ENCODE peak calls at places on chromosome 13, in seven cellular contexts. I is fibroblast of mammary gland, L is cardiac muscle cell, J is foreskin keratinocyte, Z is fibroblast of pulmonary artery, F is HFF-Myc, Y is esophagus squamous epithelium. O is an unnamed sample.

GRCh38 chr13:113903912-113904311 is 40.0 kb upstream of the GAS6 start:
- DNase-seq in I (no peak), L (no peak), J (no peak), Z (no peak), F (no peak), Y (no peak), O (no peak)

GRCh38 chr13:44274838-44275237 is 98.8 kb upstream of the SERP2 start:
- DNase-seq in I (peak; percentile 46), L (no peak), J (no peak), Z (no peak), F (no peak), Y (no peak), O (peak; percentile 59)

GRCh38 chr13:45464141-45464686 is 525 bp upstream of the COG3 start:
- DNase-seq in I (no peak), L (no peak), J (no peak), Z (no peak), F (no peak), Y (no peak), O (no peak)

GRCh38 chr13:35926859-35927530 is 204.2 kb downstream of the DCLK1 start:
- DNase-seq in I (no peak), L (peak; percentile 17), J (no peak), Z (no peak), F (no peak), Y (no peak), O (peak; percentile 79)

GRCh38 chr13:43006893-43007631 is 15.0 kb upstream of the EPSTI1 start:
- DNase-seq in I (peak; percentile 72), L (peak; percentile 58), J (no peak), Z (peak; percentile 46), F (no peak), Y (no peak), O (peak; percentile 45)

GRCh38 chr13:38630780-38631179 is 56.1 kb upstream of the FREM2 start:
- DNase-seq in I (peak; percentile 78), L (peak; percentile 48), J (no peak), Z (peak; percentile 51), F (no peak), Y (no peak), O (peak; percentile 17)

GRCh38 chr13:51222510-51223283 is 499 bp downstream of the FAM124A start:
- DNase-seq in I (no peak), L (no peak), J (no peak), Z (no peak), F (no peak), Y (no peak), O (peak; percentile 8)

GRCh38 chr13:109145631-109146030 is 516.2 kb downstream of the MYO16 start:
- DNase-seq in I (peak; percentile 84), L (peak; percentile 84), J (peak; percentile 61), Z (peak; percentile 85), F (peak; percentile 55), Y (no peak), O (peak; percentile 83)

GRCh38 chr13:31670831-31671617 is 68.3 kb upstream of the RXFP2 start:
- DNase-seq in I (peak; percentile 50), L (peak; percentile 32), J (no peak), Z (peak; percentile 28), F (peak; percentile 2), Y (no peak), O (no peak)

GRCh38 chr13:32941368-32941767 is 74.9 kb upstream of the KL start:
- DNase-seq in I (no peak), L (peak; percentile 62), J (no peak), Z (peak; percentile 10), F (no peak), Y (no peak), O (no peak)

GRCh38 chr13:110340812-110341444 is 33.8 kb downstream of the COL4A2 start:
- DNase-seq in I (peak; percentile 34), L (peak; percentile 85), J (no peak), Z (peak; percentile 95), F (no peak), Y (no peak), O (peak; percentile 93)

GRCh38 chr13:24128962-24129361 is 31.6 kb upstream of the SPATA13 start:
- DNase-seq in I (no peak), L (no peak), J (no peak), Z (no peak), F (no peak), Y (no peak), O (no peak)

GRCh38 chr13:73715114-73715909 is 418.9 kb downstream of the KLF12 start:
- DNase-seq in I (no peak), L (no peak), J (peak; percentile 13), Z (no peak), F (no peak), Y (no peak), O (no peak)

GRCh38 chr13:90447034-90447734 is 900.3 kb upstream of the MIR17HG start:
- DNase-seq in I (no peak), L (no peak), J (no peak), Z (no peak), F (no peak), Y (no peak), O (no peak)

GRCh38 chr13:74145249-74145970 is 11.2 kb upstream of the KLF12 start:
- DNase-seq in I (peak; percentile 49), L (peak; percentile 72), J (no peak), Z (peak; percentile 65), F (no peak), Y (no peak), O (peak; percentile 48)

GRCh38 chr13:75384881-75385707 is 96.9 kb downstream of the TBC1D4 start:
- DNase-seq in I (no peak), L (no peak), J (no peak), Z (no peak), F (no peak), Y (no peak), O (no peak)

GRCh38 chr13:98450495-98451167 is 126.3 kb downstream of the STK24 start:
- DNase-seq in I (no peak), L (no peak), J (no peak), Z (no peak), F (no peak), Y (no peak), O (no peak)

GRCh38 chr13:44879452-44880058 is 109.7 kb downstream of the NUFIP1 start:
- DNase-seq in I (peak; percentile 73), L (peak; percentile 77), J (no peak), Z (peak; percentile 78), F (no peak), Y (no peak), O (peak; percentile 53)

GRCh38 chr13:80083516-80084085 is 257.3 kb downstream of the SPRY2 start:
- DNase-seq in I (peak; percentile 69), L (peak; percentile 75), J (no peak), Z (peak; percentile 70), F (no peak), Y (no peak), O (peak; percentile 26)

GRCh38 chr13:26583662-26584061 is 26.2 kb downstream of the WASF3 start:
- DNase-seq in I (no peak), L (no peak), J (no peak), Z (no peak), F (no peak), Y (no peak), O (no peak)

GRCh38 chr13:79079351-79079839 is 326.7 kb downstream of the RBM26 start:
- DNase-seq in I (no peak), L (no peak), J (peak; percentile 62), Z (no peak), F (no peak), Y (no peak), O (no peak)

GRCh38 chr13:27922974-27923612 is 3.3 kb downstream of the PDX1 start:
- DNase-seq in I (no peak), L (no peak), J (no peak), Z (no peak), F (no peak), Y (no peak), O (no peak)

GRCh38 chr13:27924529-27925141 is 4.8 kb downstream of the PDX1 start:
- DNase-seq in I (no peak), L (no peak), J (no peak), Z (no peak), F (no peak), Y (no peak), O (no peak)

GRCh38 chr13:27925220-27925991 is 5.6 kb downstream of the PDX1 start:
- DNase-seq in I (no peak), L (no peak), J (no peak), Z (no peak), F (no peak), Y (no peak), O (no peak)

GRCh38 chr13:27921961-27922910 is 2.4 kb downstream of the PDX1 start:
- DNase-seq in I (no peak), L (no peak), J (no peak), Z (no peak), F (no peak), Y (no peak), O (no peak)

DNA sequence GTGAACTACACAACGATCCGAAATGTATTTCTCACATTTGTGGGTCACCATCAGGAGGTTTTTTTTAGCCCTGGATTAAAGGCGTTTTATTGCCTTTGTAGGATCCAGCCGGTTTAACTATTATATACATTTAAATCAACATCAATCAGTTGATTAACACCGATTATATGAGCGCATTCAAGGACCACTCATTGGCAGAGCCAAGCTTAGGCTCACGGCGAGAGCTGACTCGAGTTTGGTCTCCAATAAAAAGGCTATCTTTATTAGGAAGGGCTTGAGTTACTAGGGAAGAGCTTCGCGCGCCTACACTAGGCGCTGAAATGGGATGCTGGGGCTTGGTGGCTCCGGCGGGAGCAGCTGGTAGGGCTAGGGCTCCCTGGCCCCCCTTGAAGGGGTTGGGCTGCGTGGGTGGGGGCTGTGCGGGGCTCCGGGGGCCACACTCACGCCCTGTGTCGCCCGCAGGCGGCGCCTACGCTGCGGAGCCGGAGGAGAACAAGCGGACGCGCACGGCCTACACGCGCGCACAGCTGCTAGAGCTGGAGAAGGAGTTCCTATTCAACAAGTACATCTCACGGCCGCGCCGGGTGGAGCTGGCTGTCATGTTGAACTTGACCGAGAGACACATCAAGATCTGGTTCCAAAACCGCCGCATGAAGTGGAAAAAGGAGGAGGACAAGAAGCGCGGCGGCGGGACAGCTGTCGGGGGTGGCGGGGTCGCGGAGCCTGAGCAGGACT is 4.2 kb downstream of the PDX1 start:
- DNase-seq in I (peak; percentile 8), L (no peak), J (no peak), Z (no peak), F (no peak), Y (no peak), O (no peak)
- TF ChIP-seq CTCF in I (no peak), L (no peak), J (no peak), Z (no peak), F (no peak), Y (no peak), O (no peak)

GRCh38 chr13:99528547-99528946 is 27.3 kb downstream of the TM9SF2 start:
- DNase-seq in I (no peak), L (peak; percentile 16), J (no peak), Z (no peak), F (no peak), Y (no peak), O (no peak)
- TF ChIP-seq CTCF in I (no peak), L (peak; percentile 4), J (peak; percentile 30), Z (peak; percentile 4), F (no peak), Y (peak; percentile 14), O (no peak)

GRCh38 chr13:52738719-52739467 is 727 bp downstream of the CNMD start:
- DNase-seq in I (no peak), L (peak; percentile 3), J (no peak), Z (no peak), F (no peak), Y (no peak), O (peak; percentile 3)
- TF ChIP-seq CTCF in I (no peak), L (peak; percentile 23), J (peak; percentile 36), Z (no peak), F (peak; percentile 36), Y (no peak), O (peak; percentile 45)

DNA sequence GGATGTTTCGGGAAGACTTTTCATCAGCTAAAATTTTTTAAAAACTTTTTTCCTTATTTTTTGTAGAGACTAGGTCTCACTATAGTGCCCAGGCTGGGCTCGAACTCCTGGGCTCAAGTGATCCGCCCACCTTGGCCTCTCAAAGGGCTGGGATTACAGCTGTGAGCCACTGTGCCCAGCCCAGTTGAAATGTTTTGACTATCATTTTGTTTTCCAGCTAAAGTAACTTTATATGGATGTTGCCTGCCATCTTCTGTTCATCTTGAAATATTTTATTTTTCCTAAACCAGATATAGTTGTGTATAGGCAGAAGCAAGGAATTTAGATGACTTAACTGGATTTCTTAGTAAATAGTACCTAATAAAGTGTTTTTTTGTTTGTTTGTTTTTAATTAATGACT is 7.0 kb downstream of the CAB39L start:
- DNase-seq in I (peak; percentile 79), L (peak; percentile 73), J (no peak), Z (peak; percentile 70), F (no peak), Y (no peak), O (peak; percentile 59)
- TF ChIP-seq CTCF in I (peak; percentile 19), L (no peak), J (peak; percentile 43), Z (no peak), F (no peak), Y (peak; percentile 45), O (no peak)

O was measured in fibroblast of villous mesenchyme.